ENCODE peak calls at places on chromosomes 13 and 19, in eight cellular contexts. V, D, R, G, Q, I, W and S are unnamed samples.
A peak's percentile ranks its signal among the peaks of the same experiment; 100 is the strongest.

GRCh38 chr19:19539738-19540703 is 2.0 kb downstream of the CILP2 start:
- DNase-seq in D (no peak), W (peak; percentile 54), I (peak; percentile 80), V (peak; percentile 50), G (peak; percentile 98), R (peak; percentile 53), Q (peak; percentile 77), S (no peak)

GRCh38 chr19:40717880-40718773 is 1.2 kb downstream of the ITPKC start:
- DNase-seq in R (peak; percentile 49), G (peak; percentile 40), D (no peak), I (no peak), V (peak; percentile 26), W (peak; percentile 28), Q (peak; percentile 78), S (peak; percentile 48)

GRCh38 chr13:49042476-49042875 is 66.8 kb downstream of the FNDC3A start:
- DNase-seq in D (no peak), R (no peak), G (no peak), I (no peak), Q (peak; percentile 37), W (no peak), V (no peak), S (no peak)

GRCh38 chr19:49553451-49554271 is 25.9 kb downstream of the RCN3 start:
- DNase-seq in W (no peak), D (no peak), V (peak; percentile 90), R (peak; percentile 68), Q (peak; percentile 94), I (no peak), G (no peak), S (peak; percentile 41)

GRCh38 chr19:4194353-4194752 is 11.9 kb downstream of the ANKRD24 start:
- DNase-seq in I (no peak), Q (no peak), V (no peak), G (no peak), R (no peak), W (no peak), D (no peak), S (peak; percentile 52)

GRCh38 chr13:64810701-64811258 is 2419.4 kb downstream of the PCDH9 start:
- DNase-seq in R (no peak), G (no peak), Q (peak; percentile 11), W (no peak), D (no peak), I (no peak), V (peak; percentile 62), S (no peak)

GRCh38 chr13:55244991-55245644 is 1895.6 kb upstream of the PRR20A start:
- DNase-seq in V (no peak), D (no peak), Q (no peak), W (no peak), I (no peak), G (peak; percentile 91), R (peak; percentile 36), S (peak; percentile 43)

GRCh38 chr13:26025196-26025595 is 26.6 kb downstream of the SHISA2 start:
- DNase-seq in G (peak; percentile 56), I (no peak), D (no peak), V (no peak), W (no peak), R (no peak), Q (no peak), S (no peak)

GRCh38 chr13:74135306-74136088 is 1.3 kb upstream of the KLF12 start:
- DNase-seq in I (no peak), V (peak; percentile 63), D (peak; percentile 74), W (peak; percentile 84), Q (peak; percentile 89), G (peak; percentile 89), R (peak; percentile 90), S (peak; percentile 90)

GRCh38 chr13:97573011-97573410 is 139.0 kb downstream of the RAP2A start:
- DNase-seq in I (no peak), R (no peak), D (no peak), V (no peak), G (no peak), Q (peak; percentile 22), W (no peak), S (no peak)

GRCh38 chr13:98937911-98938381 is 39.9 kb downstream of the DOCK9 start:
- DNase-seq in W (no peak), G (peak; percentile 95), D (no peak), Q (no peak), R (no peak), V (no peak), I (no peak), S (no peak)

GRCh38 chr19:8571006-8571411 is 6.2 kb downstream of the MYO1F start:
- DNase-seq in D (peak; percentile 53), W (no peak), V (peak; percentile 87), Q (peak; percentile 92), R (no peak), G (no peak), I (no peak), S (no peak)

GRCh38 chr19:5799247-5800241 is 5.3 kb upstream of the NRTN start:
- DNase-seq in D (no peak), V (no peak), I (no peak), Q (no peak), R (peak; percentile 18), G (no peak), W (no peak), S (no peak)

GRCh38 chr13:35649162-35649561 is 172.7 kb upstream of the MAB21L1 start:
- DNase-seq in R (no peak), D (no peak), G (no peak), W (no peak), V (no peak), I (no peak), Q (peak; percentile 52), S (no peak)

GRCh38 chr19:33778089-33778791 is 18.4 kb upstream of the KCTD15 start:
- DNase-seq in D (peak; percentile 84), I (no peak), G (peak; percentile 84), V (peak; percentile 74), R (peak; percentile 91), W (peak; percentile 82), Q (peak; percentile 85), S (peak; percentile 94)

GRCh38 chr13:26980099-26981031 is 191.2 kb downstream of the USP12 start:
- DNase-seq in R (no peak), I (no peak), Q (no peak), G (no peak), D (no peak), V (no peak), W (no peak), S (no peak)

GRCh38 chr13:41137951-41138350 is 5.3 kb upstream of the KBTBD6 start:
- DNase-seq in I (no peak), W (no peak), V (peak; percentile 81), G (no peak), Q (peak; percentile 64), R (no peak), D (no peak), S (no peak)

GRCh38 chr19:35644206-35644986 is 2.9 kb downstream of the ETV2 start:
- DNase-seq in W (peak; percentile 95), D (peak; percentile 98), I (peak; percentile 93), R (peak; percentile 96), V (peak; percentile 91), G (peak; percentile 98), Q (peak; percentile 93), S (peak; percentile 98)

GRCh38 chr13:113836917-113837553 is 26.8 kb downstream of the GAS6 start:
- DNase-seq in G (no peak), Q (peak; percentile 95), V (peak; percentile 31), R (peak; percentile 64), I (peak; percentile 33), W (no peak), D (no peak), S (no peak)

GRCh38 chr19:12770922-12771321 is 4.4 kb downstream of the HOOK2 start:
- DNase-seq in W (no peak), I (no peak), D (no peak), V (no peak), G (no peak), R (no peak), Q (no peak), S (no peak)

GRCh38 chr19:12767666-12768065 is 7.7 kb downstream of the HOOK2 start:
- DNase-seq in G (no peak), Q (no peak), V (no peak), R (no peak), I (no peak), W (no peak), D (no peak), S (no peak)

GRCh38 chr19:12772323-12772722 is 3.0 kb downstream of the HOOK2 start:
- DNase-seq in I (no peak), W (no peak), D (no peak), V (no peak), G (no peak), R (no peak), Q (no peak), S (no peak)

GRCh38 chr19:12767150-12767549 is 8.2 kb downstream of the HOOK2 start:
- DNase-seq in W (no peak), G (peak; percentile 44), V (no peak), R (no peak), Q (no peak), I (no peak), D (no peak), S (no peak)

DNA sequence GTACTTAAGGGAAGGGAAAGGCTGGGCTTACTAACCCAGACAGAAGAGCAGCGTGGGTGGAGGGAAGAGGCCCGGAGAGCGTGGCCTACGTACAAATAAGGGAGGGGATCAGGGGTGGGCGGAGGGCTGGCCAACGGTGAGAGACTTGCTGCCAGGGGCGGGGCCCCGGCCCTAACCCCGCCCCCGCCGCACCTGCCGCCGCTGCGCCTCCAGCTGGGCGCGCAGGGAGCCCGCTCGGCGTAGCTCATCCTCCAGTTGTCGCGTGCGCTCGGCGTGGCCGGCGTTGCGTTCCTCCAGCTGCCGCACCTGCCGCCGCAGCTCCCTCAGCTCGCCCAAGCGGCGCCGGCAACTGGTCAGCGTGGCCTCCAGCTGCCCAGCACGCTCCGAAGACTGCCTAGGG is 5.7 kb downstream of the HOOK2 start:
- DNase-seq in R (peak; percentile 50), I (no peak), G (peak; percentile 94), V (no peak), Q (no peak), D (peak; percentile 78), W (no peak), S (peak; percentile 89)
- H3K9me2 ChIP-seq in R (no peaks in the 10 kb centered on the region), I (no peaks in the 10 kb centered on the region), G (no peaks in the 10 kb centered on the region), V (no peaks in the 10 kb centered on the region), Q (no peaks in the 10 kb centered on the region), D (no peaks in the 10 kb centered on the region), W (no peaks in the 10 kb centered on the region), S (no peaks in the 10 kb centered on the region)

DNA sequence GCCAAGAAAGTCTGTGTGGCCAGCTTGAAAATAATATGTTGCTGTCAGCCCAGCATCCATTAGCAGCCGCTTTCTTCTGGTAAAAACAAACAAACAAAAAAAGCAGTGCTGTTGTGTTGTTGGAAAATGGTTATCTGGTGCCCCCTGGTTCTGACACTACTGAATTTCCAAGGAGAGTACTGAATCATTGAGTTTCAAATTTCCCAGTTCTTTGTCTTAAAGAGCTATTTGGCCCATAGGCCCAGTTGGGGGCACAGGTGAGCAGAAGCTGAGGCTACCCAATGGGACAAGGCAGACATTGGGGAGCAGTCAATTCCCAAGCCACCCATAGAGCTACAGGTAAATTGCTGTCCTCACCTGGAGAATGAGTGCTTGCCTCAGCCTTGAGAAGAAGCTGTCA is 995.9 kb downstream of the UQCRFS1 start:
- DNase-seq in W (no peak), R (no peak), V (no peak), G (peak; percentile 86), D (no peak), Q (no peak), I (no peak), S (no peak)
- H2AFZ ChIP-seq in W (no peak overlapping the region), R (no peak overlapping the region), V (no peak overlapping the region), G (no peak overlapping the region), D (no peak overlapping the region), Q (no peak overlapping the region), I (no peak overlapping the region), S (no peak overlapping the region)

GRCh38 chr19:14370169-14370998 is 10.9 kb upstream of the ADGRE5 start:
- DNase-seq in V (no peak), D (no peak), W (peak; percentile 69), Q (peak; percentile 32), I (no peak), R (no peak), G (no peak), S (peak; percentile 77)
- H3K9me2 ChIP-seq in V (no peaks in the 10 kb centered on the region), D (no peaks in the 10 kb centered on the region), W (no peaks in the 10 kb centered on the region), Q (no peaks in the 10 kb centered on the region), I (no peaks in the 10 kb centered on the region), R (no peaks in the 10 kb centered on the region), G (no peaks in the 10 kb centered on the region), S (no peaks in the 10 kb centered on the region)

GRCh38 chr13:42405665-42406390 is 133.9 kb downstream of the AKAP11 start:
- DNase-seq in G (no peak), V (peak; percentile 10), D (no peak), Q (peak; percentile 44), R (no peak), I (no peak), W (no peak), S (no peak)
- H2AFZ ChIP-seq in G (no peak overlapping the region), V (peak overlapping the region; percentile 48), D (no peak overlapping the region), Q (no peak overlapping the region), R (no peak overlapping the region), I (no peak overlapping the region), W (no peak overlapping the region), S (no peak overlapping the region)